ENCODE peak calls at places on chromosomes 4 and X, in seven cellular contexts. Z is transverse colon, R is GM12878, F is A549, E is tibial nerve, O is body of pancreas, Y is HepG2. T is an unnamed sample.

GRCh38 chr4:16176621-16177020 is 49.6 kb downstream of the TAPT1 start:
- DNase-seq in F (no peak), Z (no peak), O (no peak), Y (no peak), R (no peak), E (no peak), T (no peak)

GRCh38 chrX:103536732-103537131 is 17.4 kb upstream of the RAB40A start:
- DNase-seq in Z (no peak), F (no peak), O (no peak), Y (no peak), E (no peak), R (no peak), T (no peak)

GRCh38 chr4:68748181-68748981 is 67.4 kb upstream of the UGT2B10 start:
- DNase-seq in E (no peak), O (no peak), F (no peak), R (no peak), Y (no peak), Z (no peak), T (no peak)

GRCh38 chrX:24259544-24260240 is 54.2 kb downstream of the SUPT20HL2 start:
- DNase-seq in F (peak), E (no peak), O (peak), Z (peak), R (no peak), Y (peak), T (peak)

GRCh38 chr4:825063-825968 is 613 bp downstream of the CPLX1 start:
- DNase-seq in Z (peak), E (no peak), Y (no peak), R (no peak), O (no peak), F (no peak), T (peak)

GRCh38 chr4:52628543-52628942 is 30.6 kb downstream of the USP46 start:
- DNase-seq in Y (no peak), Z (no peak), E (no peak), F (no peak), R (no peak), O (no peak), T (no peak)

GRCh38 chrX:98203800-98204199 is 1320.1 kb downstream of the RPA4 start:
- DNase-seq in Y (no peak), O (no peak), R (no peak), E (no peak), Z (no peak), F (no peak), T (no peak)

GRCh38 chrX:47241201-47242011 is 8.6 kb downstream of the USP11 start:
- DNase-seq in F (no peak), O (no peak), E (no peak), Y (no peak), R (no peak), Z (no peak), T (no peak)

GRCh38 chr4:98544818-98545399 is 113.5 kb downstream of the TSPAN5 start:
- DNase-seq in Y (no peak), F (no peak), E (no peak), O (no peak), R (no peak), Z (no peak), T (no peak)

GRCh38 chrX:41333994-41334865 is at the start of gene DDX3X:
- DNase-seq in Y (peak), F (peak), Z (peak), O (peak), E (peak), R (peak), T (peak)

GRCh38 chrX:147962476-147962875 is 18.7 kb upstream of the FMR1NB start:
- DNase-seq in O (no peak), Z (no peak), E (no peak), F (no peak), R (no peak), Y (no peak), T (no peak)

GRCh38 chrX:115413246-115413878 is 123.8 kb downstream of the LUZP4 start:
- DNase-seq in O (no peak), Z (no peak), E (no peak), F (no peak), Y (no peak), R (no peak), T (no peak)

GRCh38 chrX:11416600-11416999 is 123.4 kb downstream of the AMELX start:
- DNase-seq in E (no peak), Z (no peak), R (no peak), Y (no peak), O (no peak), F (no peak), T (no peak)

GRCh38 chrX:151488677-151489076 is 74.8 kb upstream of the PASD1 start:
- DNase-seq in F (peak), R (no peak), Y (peak), E (no peak), Z (no peak), O (no peak), T (no peak)

GRCh38 chr4:168608771-168609170 is 111.9 kb downstream of the PALLD start:
- DNase-seq in R (no peak), Z (no peak), Y (no peak), O (no peak), E (no peak), F (no peak), T (no peak)

GRCh38 chr4:87141428-87141827 is 79.0 kb downstream of the KLHL8 start:
- DNase-seq in E (no peak), R (no peak), Y (no peak), F (no peak), O (no peak), Z (peak), T (no peak)

GRCh38 chrX:85243761-85244410 is at the start of the genes SATL1 and ZNF711:
- DNase-seq in E (no peak), Y (peak), R (no peak), Z (peak), F (peak), O (peak), T (peak)

GRCh38 chr4:52861171-52861873 is 795 bp upstream of the RASL11B start:
- DNase-seq in E (no peak), O (no peak), R (no peak), Z (no peak), F (no peak), Y (no peak), T (no peak)

GRCh38 chr4:94934201-94934600 is 176.4 kb downstream of the BMPR1B start:
- DNase-seq in Y (no peak), Z (no peak), F (no peak), R (no peak), E (no peak), O (no peak), T (no peak)

GRCh38 chrX:39059866-39060265 is 258.6 kb downstream of the MID1IP1 start:
- DNase-seq in Z (no peak), Y (no peak), R (no peak), F (no peak), E (no peak), O (no peak), T (no peak)

GRCh38 chr4:185570727-185571126 is 35.4 kb upstream of the PDLIM3 start:
- DNase-seq in O (no peak), E (no peak), Z (no peak), R (no peak), Y (no peak), F (no peak), T (no peak)

GRCh38 chr4:185577592-185577940 is 42.3 kb upstream of the PDLIM3 start:
- DNase-seq in O (no peak), Y (no peak), E (no peak), R (no peak), F (no peak), Z (no peak), T (no peak)

GRCh38 chr4:185576314-185576713 is 41.0 kb upstream of the PDLIM3 start:
- DNase-seq in R (no peak), O (peak), Z (no peak), E (no peak), F (no peak), Y (no peak), T (no peak)

GRCh38 chr4:185576918-185577591 is 41.7 kb upstream of the PDLIM3 start:
- DNase-seq in R (no peak), F (no peak), E (no peak), Y (no peak), Z (no peak), O (no peak), T (no peak)

GRCh38 chr4:185573651-185574199 is 38.4 kb upstream of the PDLIM3 start:
- DNase-seq in F (peak), O (peak), Z (no peak), Y (peak), R (no peak), E (no peak), T (no peak)
- TF ChIP-seq POLR2A in F (no peak), O (no peak), Z (no peak), Y (no peak), R (no peak), E (no peak), T (no peak)

GRCh38 chrX:107736781-107737531 is 38.6 kb downstream of the TSC22D3 start:
- DNase-seq in F (no peak), R (no peak), E (no peak), Y (peak), O (peak), Z (no peak), T (no peak)

GRCh38 chrX:107730991-107731766 is 44.4 kb downstream of the TSC22D3 start:
- DNase-seq in E (no peak), F (no peak), Y (no peak), R (no peak), Z (no peak), O (peak), T (no peak)

GRCh38 chrX:107731831-107732502 is 43.6 kb downstream of the TSC22D3 start:
- DNase-seq in E (peak), Y (no peak), Z (peak), O (peak), R (no peak), F (peak), T (peak)

GRCh38 chrX:107733686-107734085 is 41.9 kb downstream of the TSC22D3 start:
- DNase-seq in Y (no peak), E (no peak), R (no peak), F (no peak), Z (no peak), O (no peak), T (no peak)

DNA sequence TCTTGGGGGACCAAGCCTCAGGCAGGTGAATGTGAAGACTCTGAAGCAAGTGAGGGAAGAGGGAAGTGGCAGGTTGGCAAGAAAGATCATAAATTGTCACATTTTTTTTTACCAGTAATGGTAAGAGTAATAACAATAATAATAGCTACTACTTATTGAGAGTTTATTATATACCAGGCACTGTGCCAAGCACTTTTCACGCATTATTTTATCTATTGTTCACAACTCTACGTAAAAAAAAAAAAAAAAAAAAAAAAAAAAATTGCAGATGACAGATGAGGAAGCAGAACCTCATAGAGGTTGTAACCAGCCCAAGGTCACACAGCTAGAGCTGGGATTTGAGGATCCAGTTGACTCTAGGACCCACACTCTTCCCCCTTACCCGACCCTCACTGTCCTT is 40.9 kb downstream of the TSC22D3 start:
- DNase-seq in O (no peak), E (no peak), Z (no peak), R (no peak), F (no peak), Y (no peak), T (no peak)
- H3K27ac ChIP-seq in O (peak), E (peak), Z (no peak), R (no peak), F (no peak), Y (no peak), T (no peak)

DNA sequence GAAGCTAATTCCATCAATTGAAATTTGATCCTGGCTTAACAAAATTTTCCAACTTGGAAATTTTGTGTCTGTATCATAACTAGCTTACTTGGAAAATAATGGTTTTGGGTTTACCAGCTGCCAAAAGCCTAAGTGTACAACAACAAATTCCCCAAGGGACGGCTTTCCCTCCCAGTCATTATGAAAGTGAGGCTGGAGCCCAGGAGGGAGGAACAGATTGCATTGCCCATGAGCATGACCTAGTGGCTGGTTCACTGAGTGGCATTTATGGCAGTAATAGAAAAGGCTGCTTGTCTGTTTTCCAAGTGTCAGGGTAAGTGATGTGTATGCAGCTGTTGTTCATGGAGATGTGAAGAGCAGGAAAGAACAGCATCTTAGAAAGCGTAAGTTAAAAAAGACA is 70.8 kb upstream of the HHIP start:
- DNase-seq in R (no peak), O (no peak), Z (no peak), E (no peak), F (no peak), Y (no peak), T (peak)
- TF ChIP-seq CTCF in R (peak), O (no peak), Z (no peak), E (peak), F (no peak), Y (no peak), T (no peak)

GRCh38 chrX:154428176-154429171 is at the start of gene ATP6AP1:
- DNase-seq in O (peak), E (peak), Z (peak), F (peak), Y (peak), R (peak), T (peak)
- TF ChIP-seq POLR2A in O (peak), E (peak), Z (peak), F (peak), Y (no peak), R (peak), T (no peak)